ENCODE peak calls at places on chromosomes 13 and 19, in four cellular contexts. P, A, N and K are unnamed samples.

GRCh38 chr13:43285891-43286602 is 262.7 kb downstream of the DNAJC15 start:
- DNase-seq in N (no peak), P (no peak), A (peak), K (no peak)

GRCh38 chr19:51138549-51138979 is 3.5 kb upstream of the SIGLEC7 start:
- DNase-seq in N (peak), A (no peak), P (no peak), K (no peak)

GRCh38 chr19:28037186-28037585 is 1175.8 kb downstream of the UQCRFS1 start:
- DNase-seq in N (no peak), A (no peak), P (no peak), K (no peak)

GRCh38 chr13:109790951-109791605 is 4.7 kb upstream of the IRS2 start:
- DNase-seq in P (no peak), N (no peak), A (peak), K (no peak)

GRCh38 chr19:1904385-1905070 is 671 bp upstream of the ADAT3 start:
- DNase-seq in A (peak), N (no peak), P (peak), K (no peak)

GRCh38 chr13:99062593-99062992 is 84.7 kb upstream of the DOCK9 start:
- DNase-seq in P (no peak), A (peak), N (peak), K (no peak)

GRCh38 chr19:3275068-3275582 is 50.7 kb downstream of the CELF5 start:
- DNase-seq in A (peak), N (no peak), P (peak), K (no peak)

GRCh38 chr19:1266818-1267440 is 2.2 kb upstream of the CIRBP start:
- DNase-seq in N (peak), P (no peak), A (peak), K (peak)

GRCh38 chr19:15159251-15159650 is 41.5 kb downstream of the NOTCH3 start:
- DNase-seq in P (no peak), N (no peak), A (peak), K (no peak)

GRCh38 chr13:45398862-45399261 is 19.3 kb downstream of the SLC25A30 start:
- DNase-seq in N (no peak), A (no peak), P (no peak), K (no peak)

GRCh38 chr13:75749407-75749806 is 113.3 kb downstream of the LMO7 start:
- DNase-seq in A (peak), P (no peak), N (no peak), K (no peak)

GRCh38 chr19:42325308-42325895 is at the start of gene MEGF8:
- DNase-seq in P (peak), N (peak), A (peak), K (peak)

GRCh38 chr19:42326969-42327368 is 1.5 kb downstream of the MEGF8 start:
- DNase-seq in N (no peak), P (no peak), A (no peak), K (no peak)

GRCh38 chr19:42324655-42325307 is 654 bp upstream of the MEGF8 start:
- DNase-seq in A (no peak), P (no peak), N (no peak), K (no peak)

GRCh38 chr19:42327381-42327780 is 1.9 kb downstream of the MEGF8 start:
- DNase-seq in P (no peak), N (no peak), A (no peak), K (no peak)

GRCh38 chr19:42325896-42326771 is 699 bp downstream of the MEGF8 start:
- DNase-seq in N (no peak), A (no peak), P (peak), K (no peak)
- TF ChIP-seq CTCF in N (no peak), A (peak), P (no peak), K (no peak)

GRCh38 chr13:26128676-26129075 is 76.9 kb upstream of the SHISA2 start:
- DNase-seq in A (no peak), P (no peak), N (no peak), K (no peak)

GRCh38 chr13:26133851-26134250 is 82.0 kb upstream of the SHISA2 start:
- DNase-seq in N (no peak), P (no peak), A (peak), K (no peak)

GRCh38 chr13:26133286-26133685 is 81.5 kb upstream of the SHISA2 start:
- DNase-seq in N (no peak), P (no peak), A (no peak), K (no peak)

GRCh38 chr13:26132756-26133155 is 80.9 kb upstream of the SHISA2 start:
- DNase-seq in A (peak), N (no peak), P (no peak), K (no peak)
- TF ChIP-seq CTCF in A (peak), N (peak), P (no peak), K (no peak)

GRCh38 chr19:48123907-48124675 is 13.5 kb upstream of the PLA2G4C start:
- DNase-seq in A (peak), P (peak), N (no peak), K (no peak)
- TF ChIP-seq CTCF in A (peak), P (no peak), N (no peak), K (no peak)

GRCh38 chr19:10895920-10896319 is 24.6 kb downstream of the CARM1 start:
- DNase-seq in P (no peak), A (no peak), N (no peak), K (no peak)
- TF ChIP-seq CTCF in P (no peak), A (peak), N (no peak), K (no peak)